ENCODE peak calls at places on chromosomes 5 and 9, in ten cellular contexts. Q is IMR-90, M is ovary, P is thyroid gland, D is tibial nerve, X is body of pancreas, Z is H1, Y is stomach, J is gastrocnemius medialis, A is uterus. R is an unnamed sample.

GRCh38 chr5:172641359-172642045 is 439 bp downstream of the NEURL1B start:
- DNase-seq in P (peak), Z (no peak), D (no peak), Y (no peak), J (no peak), A (no peak), M (peak), X (no peak), Q (no peak), R (no peak)

GRCh38 chr9:123724211-123724831 is 205.6 kb downstream of the DENND1A start:
- DNase-seq in X (no peak), Z (no peak), D (no peak), P (peak), M (no peak), Q (peak), Y (no peak), J (no peak), A (no peak), R (no peak)

GRCh38 chr5:181088289-181088688 is 42.7 kb downstream of the OR2V1 start:
- DNase-seq in D (no peak), X (no peak), J (no peak), P (no peak), Y (no peak), Z (no peak), Q (no peak), A (no peak), M (no peak), R (no peak)

GRCh38 chr9:17750285-17750684 is 171.4 kb downstream of the SH3GL2 start:
- DNase-seq in D (no peak), A (no peak), P (no peak), Q (no peak), Z (no peak), X (no peak), M (no peak), J (no peak), Y (no peak), R (no peak)

GRCh38 chr5:134255418-134256150 is 29.7 kb upstream of the PPP2CA start:
- DNase-seq in D (no peak), J (no peak), Z (no peak), Q (peak), M (no peak), A (no peak), X (no peak), Y (no peak), P (no peak), R (no peak)

GRCh38 chr5:74375271-74375670 is 265.3 kb downstream of the ENC1 start:
- DNase-seq in Q (no peak), P (no peak), X (no peak), Z (no peak), D (no peak), Y (no peak), A (no peak), J (no peak), M (no peak), R (no peak)

GRCh38 chr9:86733929-86734328 is 213.4 kb downstream of the GAS1 start:
- DNase-seq in J (peak), M (no peak), Z (no peak), Q (no peak), A (peak), P (no peak), Y (no peak), X (no peak), D (no peak), R (no peak)

GRCh38 chr5:152142845-152143469 is 218.3 kb upstream of the GLRA1 start:
- DNase-seq in Z (peak), M (peak), D (peak), P (peak), Q (peak), X (peak), J (peak), A (peak), Y (peak), R (peak)

GRCh38 chr5:9188131-9188530 is 357.7 kb downstream of the SEMA5A start:
- DNase-seq in Z (no peak), Y (no peak), D (no peak), M (no peak), A (no peak), X (no peak), Q (peak), J (no peak), P (no peak), R (no peak)

GRCh38 chr9:86624616-86625015 is 270.4 kb upstream of the TUT7 start:
- DNase-seq in X (no peak), J (no peak), Z (no peak), Q (no peak), A (no peak), M (no peak), Y (no peak), D (no peak), P (no peak), R (no peak)

DNA sequence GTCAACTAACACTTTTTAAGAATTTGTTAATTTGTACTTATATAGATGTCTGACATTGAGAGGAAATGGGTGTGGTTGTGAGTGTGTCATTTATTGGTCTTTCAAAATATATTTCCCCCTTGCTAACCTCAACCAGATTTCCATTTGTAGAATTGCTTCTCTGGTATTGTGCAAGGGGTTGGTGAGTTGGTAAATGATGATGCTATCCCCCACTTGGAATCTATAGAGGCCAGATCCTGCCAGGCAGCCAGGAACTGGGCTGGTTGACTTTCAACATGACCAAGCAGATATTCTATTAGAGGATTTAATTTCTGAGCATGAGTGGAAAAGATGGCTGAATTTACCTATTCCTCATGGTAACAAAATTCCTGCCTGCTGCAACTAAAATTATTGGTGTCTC is 306.6 kb upstream of the KIF2A start:
- DNase-seq in Z (no peak), J (no peak), M (no peak), P (no peak), X (no peak), A (no peak), D (no peak), Q (no peak), Y (no peak), R (no peak)
- TF ChIP-seq POLR2A in Z (no peak), J (no peak), M (no peak), P (no peak), X (no peak), A (no peak), D (no peak), Q (no peak), Y (no peak), R (no peak)

GRCh38 chr5:5633579-5633978 is 211.1 kb downstream of the ICE1 start:
- DNase-seq in M (no peak), Q (no peak), A (no peak), J (no peak), P (no peak), D (no peak), X (no peak), Y (no peak), Z (no peak), R (no peak)

GRCh38 chr5:5637163-5637562 is 214.7 kb downstream of the ICE1 start:
- DNase-seq in Q (no peak), P (no peak), X (no peak), J (no peak), A (no peak), Z (no peak), M (no peak), D (no peak), Y (no peak), R (no peak)

GRCh38 chr5:5638193-5638592 is 215.7 kb downstream of the ICE1 start:
- DNase-seq in J (peak), P (peak), D (no peak), M (no peak), X (no peak), Z (no peak), Y (no peak), A (no peak), Q (no peak), R (peak)

GRCh38 chr5:5632678-5633077 is 210.2 kb downstream of the ICE1 start:
- DNase-seq in X (no peak), J (no peak), Q (no peak), P (no peak), Y (no peak), A (no peak), D (no peak), M (no peak), Z (no peak), R (no peak)

DNA sequence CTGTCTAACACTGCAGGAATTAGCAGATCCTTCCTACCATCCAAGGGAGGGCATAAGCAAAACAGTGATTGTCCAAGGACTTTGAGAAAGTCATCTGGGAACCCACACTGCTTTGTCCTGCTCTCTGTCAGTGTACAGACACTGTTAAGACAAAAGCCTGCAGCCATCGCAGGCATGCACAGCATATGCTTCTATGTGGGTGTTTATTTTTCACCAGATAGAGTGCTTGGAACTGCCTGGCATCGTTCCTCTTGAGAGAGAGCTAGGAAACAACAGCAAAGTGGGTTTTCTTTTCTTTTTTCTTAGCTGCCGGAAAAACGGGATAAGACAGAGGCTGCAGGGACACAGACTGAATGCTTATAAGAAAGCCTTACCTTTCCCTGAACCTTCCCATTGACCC is 212.3 kb downstream of the ICE1 start:
- DNase-seq in Z (no peak), D (no peak), Q (no peak), J (no peak), A (no peak), Y (no peak), M (no peak), P (peak), X (no peak), R (no peak)
- H3K4me3 ChIP-seq in Z (no peak), D (no peak), Q (no peak), J (no peak), A (no peak), Y (no peak), M (no peak), P (no peak), X (no peak), R (no peak)

GRCh38 chr5:107815109-107815508 is 144.4 kb upstream of the EFNA5 start:
- DNase-seq in X (no peak), J (no peak), Q (no peak), Z (no peak), M (no peak), P (no peak), A (no peak), D (no peak), Y (no peak), R (peak)
- H3K27ac ChIP-seq in X (no peak), J (no peak), Q (no peak), Z (no peak), M (no peak), P (no peak), A (no peak), D (no peak), Y (no peak), R (no peak)

GRCh38 chr5:168877132-168877895 is 298.1 kb upstream of the PANK3 start:
- DNase-seq in A (no peak), J (no peak), Y (no peak), M (no peak), Q (no peak), D (no peak), Z (no peak), P (peak), X (peak), R (no peak)
- TF ChIP-seq POLR2A in A (no peak), J (no peak), Y (no peak), M (no peak), Q (no peak), D (no peak), Z (no peak), P (no peak), X (no peak), R (no peak)

GRCh38 chr9:27534131-27534530 is 4.5 kb upstream of the MOB3B start:
- DNase-seq in A (no peak), M (no peak), D (no peak), J (no peak), Q (no peak), P (no peak), X (no peak), Y (no peak), Z (no peak), R (no peak)
- H3K4me3 ChIP-seq in A (no peak), M (no peak), D (no peak), J (no peak), Q (no peak), P (no peak), X (no peak), Y (no peak), Z (no peak), R (no peak)

DNA sequence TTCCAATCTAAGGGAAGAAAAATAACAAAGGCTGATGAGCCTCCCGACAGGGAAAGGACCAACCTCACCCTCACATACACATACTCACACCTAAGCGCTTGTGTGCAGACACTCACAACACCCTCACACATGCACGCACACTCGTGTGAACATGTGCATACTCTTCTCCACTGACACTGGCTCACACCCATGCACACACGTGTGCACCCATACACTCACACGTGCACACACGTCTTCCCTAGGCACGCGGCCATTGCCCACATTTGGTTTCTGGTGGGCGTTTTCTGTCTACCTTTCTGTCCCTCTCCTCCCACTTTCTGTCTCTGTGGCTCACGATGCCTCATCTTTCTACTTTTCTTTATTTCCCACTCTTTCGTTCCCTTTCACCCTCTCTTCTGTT is 169.7 kb upstream of the MVB12B start:
- DNase-seq in P (no peak), X (no peak), Y (no peak), J (no peak), M (peak), A (no peak), Q (no peak), D (no peak), Z (no peak), R (no peak)
- H3K27ac ChIP-seq in P (no peak), X (no peak), Y (no peak), J (no peak), M (no peak), A (no peak), Q (no peak), D (no peak), Z (no peak), R (no peak)

GRCh38 chr9:136902259-136902821 is 16.0 kb downstream of the TRAF2 start:
- DNase-seq in Y (peak), P (peak), J (peak), Q (peak), X (peak), A (peak), Z (no peak), D (no peak), M (no peak), R (peak)
- TF ChIP-seq POLR2A in Y (no peak), P (peak), J (peak), Q (no peak), X (peak), A (no peak), Z (no peak), D (no peak), M (no peak), R (no peak)

DNA sequence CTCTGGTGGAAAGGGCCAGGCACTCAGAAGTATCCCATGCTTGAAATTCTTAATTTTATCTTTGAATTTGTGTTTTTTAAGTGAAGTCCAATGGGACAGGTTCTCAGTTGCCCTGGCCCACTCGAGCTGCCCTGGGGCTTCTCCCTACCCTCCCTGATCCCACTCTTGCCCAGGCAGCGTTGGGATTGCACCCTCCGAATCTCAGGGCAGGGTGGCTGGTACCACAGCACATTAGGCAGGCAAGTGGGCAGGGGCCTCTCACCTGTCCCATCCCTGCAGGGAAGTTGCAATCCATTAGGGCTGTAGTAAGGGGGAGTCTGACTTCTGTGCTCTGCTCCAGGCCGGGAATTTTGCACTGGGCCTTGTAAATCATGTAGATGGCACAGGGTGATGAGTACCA is 2.7 kb downstream of the RUFY1 start:
- DNase-seq in Z (no peak), A (no peak), X (no peak), Q (no peak), Y (no peak), J (no peak), D (no peak), P (no peak), M (no peak), R (no peak)
- H3K4me3 ChIP-seq in Z (no peak), A (no peak), X (no peak), Q (no peak), Y (no peak), J (no peak), D (no peak), P (no peak), M (no peak), R (no peak)

R was measured in upper lobe of left lung.